ENCODE peak calls at places on chromosomes 2 and 18, in seven cellular contexts. M is Panc1, T is mesendoderm, E is psoas muscle, F is mammary epithelial cell, G is astrocyte of the spinal cord, H is epithelial cell of esophagus. N is an unnamed sample.

GRCh38 chr18:79788096-79789085 is 9.3 kb upstream of the KCNG2 start:
- DNase-seq in M (no peak), T (no peak), E (no peak), F (no peak), G (no peak), H (no peak), N (peak)

GRCh38 chr2:240986787-240987411 is 11.5 kb upstream of the SNED1 start:
- DNase-seq in M (no peak), T (no peak), E (peak), F (no peak), G (peak), H (no peak), N (no peak)

GRCh38 chr2:169778421-169778820 is 20.2 kb upstream of the SSB start:
- DNase-seq in M (no peak), T (no peak), E (no peak), F (no peak), G (no peak), H (no peak), N (no peak)

GRCh38 chr2:169131587-169132512 is 62.5 kb downstream of the DHRS9 start:
- DNase-seq in M (peak), T (peak), E (no peak), F (peak), G (peak), H (peak), N (peak)

GRCh38 chr2:64311948-64312621 is 141.9 kb upstream of the LGALSL start:
- DNase-seq in M (no peak), T (peak), E (peak), F (peak), G (peak), H (peak), N (peak)

GRCh38 chr2:72032481-72033041 is 115.1 kb downstream of the CYP26B1 start:
- DNase-seq in M (no peak), T (no peak), E (no peak), F (peak), G (no peak), H (peak), N (no peak)

GRCh38 chr2:86050301-86050700 is 55.4 kb downstream of the POLR1A start:
- DNase-seq in M (no peak), T (no peak), E (no peak), F (no peak), G (no peak), H (no peak), N (no peak)

GRCh38 chr2:55992465-55992864 is 68.9 kb upstream of the EFEMP1 start:
- DNase-seq in M (no peak), T (no peak), E (no peak), F (peak), G (peak), H (peak), N (no peak)

GRCh38 chr2:137928547-137929503 is 35.4 kb upstream of the HNMT start:
- DNase-seq in M (no peak), T (peak), E (no peak), F (peak), G (peak), H (peak), N (no peak)

GRCh38 chr2:96737831-96738230 is 2.0 kb downstream of the LMAN2L start:
- DNase-seq in M (no peak), T (no peak), E (no peak), F (no peak), G (no peak), H (no peak), N (no peak)

GRCh38 chr2:23988371-23988770 is 21.5 kb upstream of the MFSD2B start:
- DNase-seq in M (peak), T (no peak), E (no peak), F (peak), G (no peak), H (peak), N (no peak)

GRCh38 chr2:7437122-7437521 is 519.9 kb downstream of the RNF144A start:
- DNase-seq in M (no peak), T (peak), E (no peak), F (no peak), G (no peak), H (no peak), N (no peak)

GRCh38 chr2:236157366-236157765 is 10.8 kb downstream of the GBX2 start:
- DNase-seq in M (no peak), T (no peak), E (no peak), F (no peak), G (no peak), H (no peak), N (no peak)

GRCh38 chr2:13414907-13415306 is 698.2 kb downstream of the TRIB2 start:
- DNase-seq in M (no peak), T (no peak), E (no peak), F (no peak), G (no peak), H (no peak), N (peak)

GRCh38 chr2:158459161-158460003 is 2.6 kb downstream of the PKP4 start:
- DNase-seq in M (no peak), T (no peak), E (no peak), F (peak), G (peak), H (peak), N (no peak)

GRCh38 chr2:117615106-117615505 is 199.4 kb upstream of the DDX18 start:
- DNase-seq in M (no peak), T (no peak), E (no peak), F (no peak), G (no peak), H (no peak), N (no peak)

GRCh38 chr2:71892896-71893295 is 254.8 kb downstream of the CYP26B1 start:
- DNase-seq in M (no peak), T (no peak), E (no peak), F (no peak), G (no peak), H (no peak), N (no peak)

GRCh38 chr2:215881582-215881981 is 131.8 kb downstream of the MREG start:
- DNase-seq in M (no peak), T (no peak), E (no peak), F (no peak), G (no peak), H (no peak), N (no peak)

GRCh38 chr2:26640781-26641564 is at the start of gene CIB4:
- DNase-seq in M (no peak), T (peak), E (no peak), F (peak), G (no peak), H (peak), N (no peak)

GRCh38 chr2:237319086-237319820 is 94.7 kb downstream of the COL6A3 start:
- DNase-seq in M (no peak), T (no peak), E (no peak), F (no peak), G (no peak), H (no peak), N (no peak)

GRCh38 chr2:38128653-38129052 is 52.7 kb upstream of the CYP1B1 start:
- DNase-seq in M (no peak), T (no peak), E (peak), F (no peak), G (no peak), H (no peak), N (no peak)

GRCh38 chr2:161946489-161947107 is 127.4 kb downstream of the DPP4 start:
- DNase-seq in M (peak), T (peak), E (no peak), F (peak), G (peak), H (peak), N (peak)

GRCh38 chr2:174682578-174683391 is 81.5 kb downstream of the CHRNA1 start:
- DNase-seq in M (no peak), T (peak), E (peak), F (no peak), G (peak), H (peak), N (peak)

GRCh38 chr2:221124542-221125235 is 447.4 kb downstream of the EPHA4 start:
- DNase-seq in M (no peak), T (peak), E (no peak), F (peak), G (no peak), H (peak), N (no peak)

GRCh38 chr2:64793701-64794100 is 140.0 kb upstream of the SERTAD2 start:
- DNase-seq in M (no peak), T (no peak), E (no peak), F (no peak), G (no peak), H (peak), N (no peak)

GRCh38 chr2:188122983-188123382 is 168.7 kb upstream of the GULP1 start:
- DNase-seq in M (no peak), T (no peak), E (no peak), F (no peak), G (no peak), H (peak), N (no peak)

GRCh38 chr2:39487398-39488250 is 50.5 kb upstream of the MAP4K3 start:
- DNase-seq in M (no peak), T (peak), E (no peak), F (no peak), G (peak), H (peak), N (no peak)

GRCh38 chr2:36559221-36559942 is 38.6 kb downstream of the FEZ2 start:
- DNase-seq in M (no peak), T (no peak), E (no peak), F (no peak), G (no peak), H (no peak), N (no peak)

GRCh38 chr2:132252191-132252893 is 90.6 kb upstream of the ANKRD30BL start:
- DNase-seq in M (no peak), T (no peak), E (no peak), F (no peak), G (no peak), H (no peak), N (no peak)

DNA sequence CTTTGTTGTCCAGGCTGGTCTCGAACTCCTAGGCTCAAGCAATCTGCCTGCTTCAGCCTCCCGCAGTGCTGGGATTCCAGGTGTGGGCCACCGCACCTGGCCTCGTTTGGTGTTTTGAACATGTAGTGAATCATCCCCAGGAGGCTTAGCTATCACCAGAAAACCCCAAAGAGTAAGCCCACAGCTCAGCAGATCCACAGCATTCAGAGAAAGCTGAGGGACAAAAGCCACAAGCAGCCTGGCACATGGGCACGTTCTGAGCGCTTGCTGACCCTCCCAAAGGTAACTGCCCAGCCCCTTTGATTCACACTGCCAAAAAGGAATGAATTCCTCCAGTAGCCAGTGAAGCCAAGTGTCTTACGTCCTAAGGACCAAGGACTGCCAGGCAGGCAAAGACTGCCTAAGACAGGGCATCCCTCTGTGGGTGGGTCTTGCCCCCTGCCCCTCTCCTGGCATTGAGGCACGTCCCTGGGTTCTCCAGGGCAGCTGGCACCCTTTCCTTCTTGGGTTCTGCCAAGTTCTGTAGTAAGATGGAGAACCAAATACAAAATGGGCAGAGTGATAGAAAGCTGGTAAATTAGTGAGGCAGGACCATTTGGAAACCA is 31.7 kb downstream of the MBP start:
- DNase-seq in M (no peak), T (no peak), E (no peak), F (peak), G (no peak), H (peak), N (no peak)
- H3K4me3 ChIP-seq in M (peak), T (no peak), E (peak), F (no peak), G (no peak), H (no peak), N (no peak)

GRCh38 chr18:51195086-51195601 is 2.3 kb downstream of the MEX3C start:
- DNase-seq in M (no peak), T (no peak), E (no peak), F (no peak), G (no peak), H (no peak), N (peak)
- H3K4me3 ChIP-seq in M (peak), T (peak), E (peak), F (peak), G (peak), H (peak), N (peak)

GRCh38 chr2:218893349-218894167 is 12.9 kb downstream of the WNT10A start:
- DNase-seq in M (no peak), T (no peak), E (no peak), F (no peak), G (no peak), H (no peak), N (no peak)
- H3K4me3 ChIP-seq in M (peak), T (no peak), E (peak), F (peak), G (no peak), H (peak), N (peak)

GRCh38 chr18:62612721-62613120 is 89.9 kb downstream of the ZCCHC2 start:
- DNase-seq in M (no peak), T (no peak), E (no peak), F (no peak), G (no peak), H (no peak), N (no peak)

GRCh38 chr18:62607708-62608428 is 85.0 kb downstream of the ZCCHC2 start:
- DNase-seq in M (no peak), T (no peak), E (no peak), F (no peak), G (no peak), H (no peak), N (no peak)

GRCh38 chr18:62612246-62612645 is 89.4 kb downstream of the ZCCHC2 start:
- DNase-seq in M (no peak), T (no peak), E (no peak), F (no peak), G (no peak), H (no peak), N (no peak)

GRCh38 chr18:62611395-62612241 is 88.8 kb downstream of the ZCCHC2 start:
- DNase-seq in M (no peak), T (no peak), E (peak), F (no peak), G (peak), H (no peak), N (peak)

GRCh38 chr18:62610509-62611394 is 87.9 kb downstream of the ZCCHC2 start:
- DNase-seq in M (no peak), T (peak), E (no peak), F (no peak), G (no peak), H (no peak), N (peak)
- H3K4me3 ChIP-seq in M (no peak), T (no peak), E (peak), F (no peak), G (no peak), H (no peak), N (peak)

DNA sequence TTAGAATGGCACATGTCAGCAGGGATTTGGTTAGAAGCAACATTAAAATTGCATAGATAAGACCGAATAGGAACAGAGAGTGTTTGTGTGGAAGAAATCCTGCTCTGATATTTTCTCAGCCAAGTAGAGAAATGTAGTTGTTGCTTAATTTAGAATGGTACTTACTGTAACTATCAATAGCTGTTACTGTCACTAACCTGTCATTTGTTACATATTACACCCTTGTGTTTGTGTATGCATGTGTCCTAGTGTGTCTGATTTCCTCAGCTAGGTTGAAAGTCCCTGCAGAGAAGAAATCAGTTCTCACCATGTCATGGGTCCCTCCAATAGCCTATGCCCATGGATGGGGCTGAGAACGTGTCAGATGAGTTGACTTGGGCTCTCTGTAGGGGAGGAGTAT is 94.4 kb downstream of the SPTBN1 start:
- DNase-seq in M (no peak), T (no peak), E (no peak), F (no peak), G (no peak), H (no peak), N (no peak)
- H3K4me3 ChIP-seq in M (no peak), T (no peak), E (no peak), F (no peak), G (no peak), H (no peak), N (no peak)

GRCh38 chr18:74410441-74410992 is 46.6 kb downstream of the DIPK1C start:
- DNase-seq in M (no peak), T (no peak), E (no peak), F (no peak), G (no peak), H (no peak), N (no peak)

GRCh38 chr18:74402806-74403433 is 54.2 kb downstream of the DIPK1C start:
- DNase-seq in M (no peak), T (peak), E (no peak), F (no peak), G (no peak), H (no peak), N (peak)

GRCh38 chr18:74411475-74411874 is 45.6 kb downstream of the DIPK1C start:
- DNase-seq in M (no peak), T (no peak), E (no peak), F (no peak), G (no peak), H (no peak), N (no peak)

GRCh38 chr18:74412106-74412880 is 44.8 kb downstream of the DIPK1C start:
- DNase-seq in M (no peak), T (no peak), E (no peak), F (no peak), G (no peak), H (no peak), N (peak)

DNA sequence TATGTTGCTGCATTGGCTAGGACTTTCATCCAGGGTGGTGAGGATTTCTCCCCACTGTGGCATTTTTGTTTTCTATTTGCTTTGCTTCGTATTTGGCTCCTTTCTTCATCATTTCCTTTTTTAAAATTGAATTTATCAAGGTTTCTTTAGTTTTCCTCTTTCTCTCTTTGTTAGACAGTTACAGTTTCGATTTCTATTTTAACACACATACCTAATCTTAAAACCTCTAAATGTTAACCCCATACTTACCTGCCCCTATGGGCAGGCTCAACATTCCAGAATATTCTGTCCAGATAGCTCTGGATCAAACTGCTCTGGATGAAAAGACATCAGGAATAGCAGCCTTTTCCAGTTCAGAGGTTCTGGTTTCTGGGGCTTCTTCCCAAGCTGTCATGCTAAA is 49.2 kb downstream of the DIPK1C start:
- DNase-seq in M (no peak), T (no peak), E (no peak), F (no peak), G (no peak), H (no peak), N (no peak)
- H3K4me3 ChIP-seq in M (no peak), T (no peak), E (no peak), F (no peak), G (no peak), H (no peak), N (no peak)